ENCODE peak calls at places on chromosomes 13 and 19, in five cellular contexts. O is T-helper 22 cell; Q is WTC11; N is activated CD4-positive, CD25-positive, alpha-beta regulatory T cell; G is left colon. H is an unnamed sample.

GRCh38 chr19:45047188-45047797 is 8.4 kb downstream of the CLASRP start:
- DNase-seq in O (no peak), Q (no peak), N (no peak), G (no peak), H (no peak)

GRCh38 chr13:112752711-112753541 is 63.1 kb downstream of the ATP11A start:
- DNase-seq in O (no peak), Q (no peak), N (no peak), G (no peak), H (no peak)

GRCh38 chr13:29621841-29622240 is 26.4 kb upstream of the SLC7A1 start:
- DNase-seq in O (no peak), Q (no peak), N (no peak), G (no peak), H (no peak)

GRCh38 chr19:4861147-4861546 is 6.3 kb downstream of the PLIN3 start:
- DNase-seq in O (no peak), Q (no peak), N (no peak), G (peak; percentile 91), H (peak; percentile 45)

GRCh38 chr13:41978007-41978406 is 17.1 kb upstream of the VWA8 start:
- DNase-seq in O (no peak), Q (no peak), N (no peak), G (no peak), H (no peak)

GRCh38 chr13:29753593-29754485 is 96.6 kb downstream of the UBL3 start:
- DNase-seq in O (no peak), Q (no peak), N (no peak), G (no peak), H (no peak)

GRCh38 chr19:50858896-50859295 is 4.2 kb downstream of the KLK3 start:
- DNase-seq in O (no peak), Q (peak; percentile 61), N (no peak), G (peak; percentile 74), H (no peak)

GRCh38 chr13:110615322-110616102 is at the start of gene NAXD:
- DNase-seq in O (peak; percentile 47), Q (peak; percentile 83), N (peak; percentile 58), G (peak; percentile 95), H (peak; percentile 90)

GRCh38 chr13:110333837-110334236 is 26.8 kb downstream of the COL4A2 start:
- DNase-seq in O (no peak), Q (no peak), N (no peak), G (no peak), H (no peak)

GRCh38 chr13:110185696-110186095 is 121.3 kb downstream of the COL4A1 start:
- DNase-seq in O (no peak), Q (no peak), N (no peak), G (no peak), H (no peak)

GRCh38 chr13:113291997-113292862 is 4.8 kb upstream of the LAMP1 start:
- DNase-seq in O (no peak), Q (no peak), N (no peak), G (no peak), H (peak; percentile 38)

GRCh38 chr19:33304760-33305647 is 2.7 kb upstream of the CEBPA start:
- DNase-seq in O (no peak), Q (no peak), N (no peak), G (peak; percentile 91), H (peak; percentile 42)

GRCh38 chr13:24038405-24038804 is 122.1 kb upstream of the SPATA13 start:
- DNase-seq in O (no peak), Q (no peak), N (no peak), G (no peak), H (no peak)